ENCODE peak calls at places on chromosome 20, in four cellular contexts. S is stimulated activated CD4-positive, alpha-beta T cell treated with anti-CD3 and anti-CD28 coated beads, Interleukin-12 subunit alpha, Interleukin-12 subunit beta, amount 100 ng/mL, for 4 hours; Z is AG10803; T is WTC11. U is an unnamed sample.

GRCh38 chr20:34514897-34515483 is 1.2 kb upstream of the DYNLRB1 start:
- DNase-seq in S (no peak), Z (no peak), T (no peak), U (no peak)

GRCh38 chr20:58987790-58988564 is 6.9 kb downstream of the NELFCD start:
- DNase-seq in S (no peak), Z (no peak), T (no peak), U (no peak)

GRCh38 chr20:60206259-60206658 is 248.0 kb downstream of the CDH26 start:
- DNase-seq in S (no peak), Z (peak), T (peak), U (no peak)

GRCh38 chr20:46546293-46546692 is 4.2 kb downstream of the OCSTAMP start:
- DNase-seq in S (no peak), Z (no peak), T (no peak), U (no peak)

GRCh38 chr20:34271961-34272360 is 30.7 kb downstream of the ASIP start:
- DNase-seq in S (no peak), Z (peak), T (no peak), U (no peak)

GRCh38 chr20:48897298-48898044 is 24.0 kb upstream of the ARFGEF2 start:
- DNase-seq in S (no peak), Z (peak), T (no peak), U (no peak)

GRCh38 chr20:59835448-59836395 is 97.7 kb downstream of the SYCP2 start:
- DNase-seq in S (no peak), Z (peak), T (peak), U (no peak)

GRCh38 chr20:32439132-32439829 is 81.2 kb downstream of the ASXL1 start:
- DNase-seq in S (no peak), Z (peak), T (no peak), U (no peak)

GRCh38 chr20:35200255-35200654 is 26.2 kb upstream of the MMP24 start:
- DNase-seq in S (no peak), Z (peak), T (no peak), U (no peak)

GRCh38 chr20:53778041-53778516 is 184.4 kb upstream of the ZNF217 start:
- DNase-seq in S (no peak), Z (no peak), T (no peak), U (no peak)

GRCh38 chr20:24357169-24357568 is 112.3 kb upstream of the SYNDIG1 start:
- DNase-seq in S (no peak), Z (no peak), T (no peak), U (no peak)

GRCh38 chr20:9999660-10000059 is 35.1 kb upstream of the ANKEF1 start:
- DNase-seq in S (no peak), Z (peak), T (no peak), U (no peak)

GRCh38 chr20:48098866-48099265 is 313.6 kb upstream of the SULF2 start:
- DNase-seq in S (no peak), Z (no peak), T (no peak), U (no peak)

GRCh38 chr20:1252416-1252815 is 13.7 kb upstream of the SNPH start:
- DNase-seq in S (no peak), Z (no peak), T (no peak), U (no peak)

GRCh38 chr20:555933-556332 is 12.3 kb upstream of the CSNK2A1 start:
- DNase-seq in S (no peak), Z (no peak), T (no peak), U (no peak)

GRCh38 chr20:45157977-45158376 is 16.7 kb upstream of the PI3 start:
- DNase-seq in S (no peak), Z (peak), T (no peak), U (no peak)

GRCh38 chr20:32672315-32672981 is 1.3 kb downstream of the C20orf203 start:
- DNase-seq in S (no peak), Z (no peak), T (no peak), U (no peak)

GRCh38 chr20:48460681-48461080 is 367.1 kb downstream of the PREX1 start:
- DNase-seq in S (no peak), Z (no peak), T (no peak), U (no peak)

GRCh38 chr20:3423126-3423525 is 15.7 kb upstream of the DNAAF9 start:
- DNase-seq in S (no peak), Z (no peak), T (no peak), U (no peak)

GRCh38 chr20:48171626-48172025 is 386.3 kb upstream of the SULF2 start:
- DNase-seq in S (no peak), Z (no peak), T (no peak), U (no peak)

GRCh38 chr20:1327241-1327653 is 1.7 kb downstream of the SDCBP2 start:
- DNase-seq in S (no peak), Z (peak), T (no peak), U (no peak)

GRCh38 chr20:3406481-3407425 is 716 bp downstream of the DNAAF9 start:
- DNase-seq in S (no peak), Z (peak), T (peak), U (no peak)

GRCh38 chr20:44615876-44616603 is 33.7 kb downstream of the PKIG start:
- DNase-seq in S (no peak), Z (no peak), T (no peak), U (no peak)

GRCh38 chr20:62367483-62368302 is 581 bp upstream of the LAMA5 start:
- DNase-seq in S (no peak), Z (no peak), T (peak), U (no peak)

GRCh38 chr20:37804584-37805566 is 98.1 kb upstream of the VSTM2L start:
- DNase-seq in S (no peak), Z (no peak), T (no peak), U (no peak)

GRCh38 chr20:8545212-8545611 is 413.1 kb downstream of the PLCB1 start:
- DNase-seq in S (no peak), Z (peak), T (no peak), U (no peak)

GRCh38 chr20:32894711-32895355 is 36.1 kb downstream of the EFCAB8 start:
- DNase-seq in S (no peak), Z (no peak), T (no peak), U (no peak)

GRCh38 chr20:51373713-51374481 is 168.6 kb downstream of the NFATC2 start:
- DNase-seq in S (no peak), Z (no peak), T (no peak), U (no peak)

GRCh38 chr20:2299301-2299700 is 3.5 kb downstream of the TGM3 start:
- DNase-seq in S (no peak), Z (no peak), T (no peak), U (no peak)

GRCh38 chr20:34290471-34290870 is 12.7 kb downstream of the AHCY start:
- DNase-seq in S (no peak), Z (no peak), T (no peak), U (no peak)

U was measured in progenitor cell of endocrine pancreas.